ENCODE peak calls at places on chromosome 16, in nine cellular contexts. One of them, this sample, is unnamed.

GRCh38 chr16:80828495-80828894 is 24.1 kb upstream of the CDYL2 start:
- DNase-seq in AG10803: no peak
- DNase-seq in fibroblast of mammary gland: no peak
- DNase-seq in AG09319: no peak
- DNase-seq in GM12878: no peak
- DNase-seq in HFFc6: no peak
- DNase-seq in RWPE1: no peak
- DNase-seq in Calu3: no peak
- DNase-seq in epithelial cell of esophagus: no peak
- DNase-seq in this sample: no peak

GRCh38 chr16:667780-668518 is at the start of gene RHOT2:
- DNase-seq in AG09319: peak
- DNase-seq in fibroblast of mammary gland: peak
- DNase-seq in HFFc6: peak
- DNase-seq in epithelial cell of esophagus: peak
- DNase-seq in AG10803: peak
- DNase-seq in GM12878: peak
- DNase-seq in RWPE1: peak
- DNase-seq in Calu3: peak
- DNase-seq in this sample: peak

GRCh38 chr16:60681014-60681413 is 1355.2 kb downstream of the CDH8 start:
- DNase-seq in HFFc6: no peak
- DNase-seq in GM12878: no peak
- DNase-seq in RWPE1: no peak
- DNase-seq in fibroblast of mammary gland: no peak
- DNase-seq in AG09319: no peak
- DNase-seq in Calu3: no peak
- DNase-seq in AG10803: no peak
- DNase-seq in epithelial cell of esophagus: no peak
- DNase-seq in this sample: no peak

GRCh38 chr16:24671455-24671954 is 57.9 kb upstream of the TNRC6A start:
- DNase-seq in RWPE1: no peak
- DNase-seq in fibroblast of mammary gland: no peak
- DNase-seq in GM12878: no peak
- DNase-seq in HFFc6: no peak
- DNase-seq in AG10803: no peak
- DNase-seq in Calu3: no peak
- DNase-seq in AG09319: no peak
- DNase-seq in epithelial cell of esophagus: no peak
- DNase-seq in this sample: no peak

GRCh38 chr16:27642753-27643152 is 92.8 kb downstream of the KATNIP start:
- DNase-seq in GM12878: no peak
- DNase-seq in epithelial cell of esophagus: peak
- DNase-seq in AG10803: peak
- DNase-seq in HFFc6: peak
- DNase-seq in fibroblast of mammary gland: peak
- DNase-seq in AG09319: no peak
- DNase-seq in Calu3: peak
- DNase-seq in RWPE1: no peak
- DNase-seq in this sample: no peak

GRCh38 chr16:27305342-27305741 is 8.4 kb upstream of the IL4R start:
- DNase-seq in AG10803: peak
- DNase-seq in RWPE1: no peak
- DNase-seq in HFFc6: no peak
- DNase-seq in Calu3: no peak
- DNase-seq in AG09319: no peak
- DNase-seq in fibroblast of mammary gland: peak
- DNase-seq in epithelial cell of esophagus: no peak
- DNase-seq in GM12878: no peak
- DNase-seq in this sample: no peak

GRCh38 chr16:66853261-66854139 is 9.3 kb downstream of the CA7 start:
- DNase-seq in HFFc6: no peak
- DNase-seq in AG10803: no peak
- DNase-seq in epithelial cell of esophagus: no peak
- DNase-seq in RWPE1: no peak
- DNase-seq in AG09319: no peak
- DNase-seq in fibroblast of mammary gland: no peak
- DNase-seq in GM12878: no peak
- DNase-seq in Calu3: no peak
- DNase-seq in this sample: no peak

GRCh38 chr16:79826732-79827514 is 226.4 kb upstream of the MAF start:
- DNase-seq in AG09319: no peak
- DNase-seq in GM12878: no peak
- DNase-seq in AG10803: peak
- DNase-seq in epithelial cell of esophagus: no peak
- DNase-seq in HFFc6: no peak
- DNase-seq in RWPE1: no peak
- DNase-seq in Calu3: no peak
- DNase-seq in fibroblast of mammary gland: peak
- DNase-seq in this sample: no peak

GRCh38 chr16:87698676-87699179 is 67.1 kb downstream of the KLHDC4 start:
- DNase-seq in HFFc6: no peak
- DNase-seq in RWPE1: no peak
- DNase-seq in epithelial cell of esophagus: no peak
- DNase-seq in AG09319: no peak
- DNase-seq in Calu3: no peak
- DNase-seq in fibroblast of mammary gland: no peak
- DNase-seq in GM12878: no peak
- DNase-seq in AG10803: no peak
- DNase-seq in this sample: no peak

GRCh38 chr16:56424791-56425438 is 430 bp downstream of the AMFR start:
- DNase-seq in epithelial cell of esophagus: peak
- DNase-seq in Calu3: peak
- DNase-seq in AG09319: no peak
- DNase-seq in GM12878: no peak
- DNase-seq in fibroblast of mammary gland: peak
- DNase-seq in AG10803: peak
- DNase-seq in RWPE1: peak
- DNase-seq in HFFc6: no peak
- DNase-seq in this sample: no peak

GRCh38 chr16:59305850-59306249 is 571.7 kb upstream of the GOT2 start:
- DNase-seq in Calu3: no peak
- DNase-seq in RWPE1: no peak
- DNase-seq in fibroblast of mammary gland: no peak
- DNase-seq in epithelial cell of esophagus: peak
- DNase-seq in HFFc6: no peak
- DNase-seq in GM12878: no peak
- DNase-seq in AG09319: no peak
- DNase-seq in AG10803: no peak
- DNase-seq in this sample: no peak

GRCh38 chr16:66443269-66443652 is 16.2 kb downstream of the BEAN1 start:
- DNase-seq in fibroblast of mammary gland: no peak
- DNase-seq in RWPE1: no peak
- DNase-seq in HFFc6: no peak
- DNase-seq in AG09319: no peak
- DNase-seq in AG10803: peak
- DNase-seq in GM12878: no peak
- DNase-seq in Calu3: no peak
- DNase-seq in epithelial cell of esophagus: no peak
- DNase-seq in this sample: no peak

GRCh38 chr16:82111944-82112343 is 58.1 kb downstream of the MPHOSPH6 start:
- DNase-seq in GM12878: no peak
- DNase-seq in AG09319: no peak
- DNase-seq in HFFc6: no peak
- DNase-seq in Calu3: peak
- DNase-seq in epithelial cell of esophagus: peak
- DNase-seq in AG10803: no peak
- DNase-seq in RWPE1: peak
- DNase-seq in fibroblast of mammary gland: no peak
- DNase-seq in this sample: no peak

GRCh38 chr16:61148930-61149329 is 887.3 kb downstream of the CDH8 start:
- DNase-seq in AG10803: no peak
- DNase-seq in Calu3: no peak
- DNase-seq in AG09319: no peak
- DNase-seq in HFFc6: no peak
- DNase-seq in RWPE1: peak
- DNase-seq in GM12878: no peak
- DNase-seq in fibroblast of mammary gland: no peak
- DNase-seq in epithelial cell of esophagus: peak
- DNase-seq in this sample: no peak

GRCh38 chr16:5193877-5194276 is 96.3 kb upstream of the EEF2KMT start:
- DNase-seq in HFFc6: no peak
- DNase-seq in AG09319: no peak
- DNase-seq in fibroblast of mammary gland: no peak
- DNase-seq in epithelial cell of esophagus: no peak
- DNase-seq in RWPE1: no peak
- DNase-seq in AG10803: no peak
- DNase-seq in Calu3: no peak
- DNase-seq in GM12878: no peak
- DNase-seq in this sample: no peak

GRCh38 chr16:68520649-68521086 is 18.4 kb upstream of the ZFP90 start:
- DNase-seq in epithelial cell of esophagus: peak
- DNase-seq in Calu3: peak
- DNase-seq in fibroblast of mammary gland: peak
- DNase-seq in GM12878: no peak
- DNase-seq in AG09319: peak
- DNase-seq in HFFc6: peak
- DNase-seq in RWPE1: peak
- DNase-seq in AG10803: peak
- DNase-seq in this sample: peak

GRCh38 chr16:52068447-52069074 is 478.4 kb downstream of the TOX3 start:
- DNase-seq in AG10803: peak
- DNase-seq in HFFc6: peak
- DNase-seq in Calu3: peak
- DNase-seq in fibroblast of mammary gland: peak
- DNase-seq in epithelial cell of esophagus: peak
- DNase-seq in AG09319: no peak
- DNase-seq in RWPE1: peak
- DNase-seq in GM12878: no peak
- DNase-seq in this sample: no peak
- TF ChIP-seq CTCF in AG10803: no peak
- TF ChIP-seq CTCF in HFFc6: peak
- TF ChIP-seq CTCF in Calu3: no peak
- TF ChIP-seq CTCF in fibroblast of mammary gland: no peak
- TF ChIP-seq CTCF in epithelial cell of esophagus: peak
- TF ChIP-seq CTCF in AG09319: no peak
- TF ChIP-seq CTCF in RWPE1: peak
- TF ChIP-seq CTCF in GM12878: peak
- TF ChIP-seq CTCF in this sample: peak

GRCh38 chr16:57912529-57913260 is 58.2 kb downstream of the CNGB1 start:
- DNase-seq in fibroblast of mammary gland: no peak
- DNase-seq in HFFc6: no peak
- DNase-seq in AG10803: no peak
- DNase-seq in epithelial cell of esophagus: no peak
- DNase-seq in GM12878: no peak
- DNase-seq in AG09319: no peak
- DNase-seq in Calu3: no peak
- DNase-seq in RWPE1: no peak
- DNase-seq in this sample: no peak

GRCh38 chr16:57915267-57915666 is 55.7 kb downstream of the CNGB1 start:
- DNase-seq in RWPE1: no peak
- DNase-seq in AG09319: no peak
- DNase-seq in fibroblast of mammary gland: no peak
- DNase-seq in HFFc6: no peak
- DNase-seq in AG10803: no peak
- DNase-seq in GM12878: no peak
- DNase-seq in Calu3: no peak
- DNase-seq in epithelial cell of esophagus: no peak
- DNase-seq in this sample: no peak

GRCh38 chr16:57916735-57917450 is 54.0 kb downstream of the CNGB1 start:
- DNase-seq in AG09319: no peak
- DNase-seq in Calu3: peak
- DNase-seq in epithelial cell of esophagus: peak
- DNase-seq in fibroblast of mammary gland: no peak
- DNase-seq in GM12878: no peak
- DNase-seq in HFFc6: no peak
- DNase-seq in AG10803: no peak
- DNase-seq in RWPE1: peak
- DNase-seq in this sample: no peak

GRCh38 chr16:57915811-57916479 is 55.0 kb downstream of the CNGB1 start:
- DNase-seq in AG10803: no peak
- DNase-seq in GM12878: no peak
- DNase-seq in Calu3: no peak
- DNase-seq in RWPE1: no peak
- DNase-seq in AG09319: no peak
- DNase-seq in HFFc6: no peak
- DNase-seq in epithelial cell of esophagus: no peak
- DNase-seq in fibroblast of mammary gland: no peak
- DNase-seq in this sample: no peak

GRCh38 chr16:57914244-57915173 is 56.4 kb downstream of the CNGB1 start:
- DNase-seq in AG10803: no peak
- DNase-seq in RWPE1: no peak
- DNase-seq in Calu3: no peak
- DNase-seq in fibroblast of mammary gland: no peak
- DNase-seq in HFFc6: no peak
- DNase-seq in AG09319: no peak
- DNase-seq in GM12878: no peak
- DNase-seq in epithelial cell of esophagus: no peak
- DNase-seq in this sample: no peak
- TF ChIP-seq CTCF in AG10803: no peak
- TF ChIP-seq CTCF in RWPE1: no peak
- TF ChIP-seq CTCF in Calu3: no peak
- TF ChIP-seq CTCF in fibroblast of mammary gland: no peak
- TF ChIP-seq CTCF in HFFc6: peak
- TF ChIP-seq CTCF in AG09319: no peak
- TF ChIP-seq CTCF in GM12878: no peak
- TF ChIP-seq CTCF in epithelial cell of esophagus: no peak
- TF ChIP-seq CTCF in this sample: no peak

GRCh38 chr16:19555186-19555937 is at the start of gene VPS35L:
- DNase-seq in RWPE1: peak
- DNase-seq in HFFc6: peak
- DNase-seq in GM12878: peak
- DNase-seq in epithelial cell of esophagus: peak
- DNase-seq in Calu3: peak
- DNase-seq in fibroblast of mammary gland: peak
- DNase-seq in AG10803: peak
- DNase-seq in AG09319: peak
- DNase-seq in this sample: peak
- TF ChIP-seq CTCF in RWPE1: peak
- TF ChIP-seq CTCF in HFFc6: peak
- TF ChIP-seq CTCF in GM12878: peak
- TF ChIP-seq CTCF in epithelial cell of esophagus: peak
- TF ChIP-seq CTCF in Calu3: peak
- TF ChIP-seq CTCF in fibroblast of mammary gland: peak
- TF ChIP-seq CTCF in AG10803: peak
- TF ChIP-seq CTCF in AG09319: peak
- TF ChIP-seq CTCF in this sample: peak

DNA sequence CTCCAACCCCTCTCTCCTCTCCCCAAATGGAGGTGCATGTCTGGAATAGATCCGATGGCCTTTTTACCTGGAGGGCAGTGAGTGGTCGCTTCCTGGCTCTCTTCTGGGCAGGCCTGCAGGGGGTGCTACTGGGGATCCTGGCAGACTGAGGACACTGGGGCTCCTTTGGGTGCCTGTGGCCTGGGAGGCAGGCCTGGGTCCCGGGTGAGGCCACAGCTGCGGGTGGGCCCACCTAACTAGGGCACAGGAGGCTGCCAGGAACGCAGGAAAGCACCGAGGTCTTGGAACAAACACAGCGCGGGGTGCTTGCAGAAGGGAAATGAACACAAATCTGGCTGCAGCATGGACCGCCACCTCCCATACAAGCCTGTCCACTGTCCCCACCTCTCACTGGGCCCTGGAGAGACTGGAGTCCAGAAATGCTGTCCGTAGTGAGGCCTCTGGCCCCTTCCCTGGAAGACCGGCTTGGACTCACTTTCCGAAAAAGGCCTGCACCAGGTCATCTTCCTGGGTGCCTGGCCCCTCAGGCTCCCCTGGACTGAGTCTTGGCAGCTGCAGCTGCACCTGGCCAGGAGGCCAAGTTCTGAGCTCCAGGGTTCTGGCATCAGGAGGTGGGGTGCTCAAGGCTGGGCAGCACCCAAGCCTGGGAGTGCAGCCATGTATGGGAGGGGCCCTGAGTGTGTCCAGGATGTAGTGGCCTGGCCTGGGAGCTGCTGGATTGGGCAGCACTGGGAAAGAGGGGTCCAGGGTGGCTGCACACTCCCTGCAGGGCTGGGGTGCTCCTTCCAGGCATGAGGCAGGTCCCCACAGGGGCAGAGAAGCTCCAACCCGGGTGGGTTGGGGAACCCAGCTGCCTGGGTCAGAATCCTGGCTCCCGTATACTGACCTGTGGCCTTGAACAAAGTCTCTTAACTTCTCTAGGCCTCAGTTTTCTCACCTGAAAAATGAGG is 195.1 kb downstream of the IRF8 start:
- DNase-seq in AG09319: no peak
- DNase-seq in GM12878: no peak
- DNase-seq in HFFc6: no peak
- DNase-seq in epithelial cell of esophagus: no peak
- DNase-seq in fibroblast of mammary gland: no peak
- DNase-seq in AG10803: no peak
- DNase-seq in Calu3: no peak
- DNase-seq in RWPE1: no peak
- DNase-seq in this sample: no peak
- TF ChIP-seq CTCF in AG09319: peak
- TF ChIP-seq CTCF in GM12878: no peak
- TF ChIP-seq CTCF in HFFc6: peak
- TF ChIP-seq CTCF in epithelial cell of esophagus: no peak
- TF ChIP-seq CTCF in fibroblast of mammary gland: no peak
- TF ChIP-seq CTCF in AG10803: no peak
- TF ChIP-seq CTCF in Calu3: peak
- TF ChIP-seq CTCF in RWPE1: no peak
- TF ChIP-seq CTCF in this sample: peak